ENCODE peak calls at places on chromosome 3, in five cellular contexts. One of them, this sample, is unnamed.

GRCh38 chr3:2655229-2655701 is 454.9 kb downstream of the IL5RA start:
- DNase-seq in endothelial cell: no peak
- DNase-seq in MCF 10A: no peak
- DNase-seq in HCT116: no peak
- DNase-seq in activated B cell treated with CpG ODN at 0.5 μM for 24 hours: no peak
- DNase-seq in this sample: no peak

GRCh38 chr3:181711325-181712135 is at the start of gene SOX2:
- DNase-seq in endothelial cell: peak
- DNase-seq in MCF 10A: peak
- DNase-seq in HCT116: peak
- DNase-seq in activated B cell treated with CpG ODN at 0.5 μM for 24 hours: no peak
- DNase-seq in this sample: peak

GRCh38 chr3:58646503-58646902 is 20.1 kb downstream of the FAM3D start:
- DNase-seq in endothelial cell: no peak
- DNase-seq in MCF 10A: peak
- DNase-seq in HCT116: no peak
- DNase-seq in activated B cell treated with CpG ODN at 0.5 μM for 24 hours: no peak
- DNase-seq in this sample: no peak

GRCh38 chr3:174821477-174821876 is 37.7 kb upstream of the NAALADL2 start:
- DNase-seq in endothelial cell: no peak
- DNase-seq in MCF 10A: no peak
- DNase-seq in HCT116: no peak
- DNase-seq in activated B cell treated with CpG ODN at 0.5 μM for 24 hours: no peak
- DNase-seq in this sample: no peak

GRCh38 chr3:32296251-32297204 is 58.0 kb downstream of the CMTM8 start:
- DNase-seq in endothelial cell: peak
- DNase-seq in MCF 10A: peak
- DNase-seq in HCT116: peak
- DNase-seq in activated B cell treated with CpG ODN at 0.5 μM for 24 hours: peak
- DNase-seq in this sample: peak

GRCh38 chr3:171480526-171480925 is 20.3 kb upstream of the TNIK start:
- DNase-seq in endothelial cell: no peak
- DNase-seq in MCF 10A: no peak
- DNase-seq in HCT116: no peak
- DNase-seq in activated B cell treated with CpG ODN at 0.5 μM for 24 hours: no peak
- DNase-seq in this sample: peak

GRCh38 chr3:31105438-31106077 is 211.1 kb upstream of the GADL1 start:
- DNase-seq in endothelial cell: no peak
- DNase-seq in MCF 10A: peak
- DNase-seq in HCT116: no peak
- DNase-seq in activated B cell treated with CpG ODN at 0.5 μM for 24 hours: no peak
- DNase-seq in this sample: no peak

GRCh38 chr3:170724599-170724998 is 138.7 kb upstream of the SLC7A14 start:
- DNase-seq in endothelial cell: no peak
- DNase-seq in MCF 10A: peak
- DNase-seq in HCT116: no peak
- DNase-seq in activated B cell treated with CpG ODN at 0.5 μM for 24 hours: no peak
- DNase-seq in this sample: no peak

GRCh38 chr3:32922078-32922477 is 29.4 kb upstream of the CCR4 start:
- DNase-seq in endothelial cell: no peak
- DNase-seq in MCF 10A: no peak
- DNase-seq in HCT116: no peak
- DNase-seq in activated B cell treated with CpG ODN at 0.5 μM for 24 hours: no peak
- DNase-seq in this sample: no peak

GRCh38 chr3:27378331-27378730 is 9.1 kb upstream of the NEK10 start:
- DNase-seq in endothelial cell: no peak
- DNase-seq in MCF 10A: no peak
- DNase-seq in HCT116: no peak
- DNase-seq in activated B cell treated with CpG ODN at 0.5 μM for 24 hours: no peak
- DNase-seq in this sample: no peak

GRCh38 chr3:160343132-160343531 is 55.9 kb downstream of the IFT80 start:
- DNase-seq in endothelial cell: no peak
- DNase-seq in MCF 10A: peak
- DNase-seq in HCT116: no peak
- DNase-seq in activated B cell treated with CpG ODN at 0.5 μM for 24 hours: no peak
- DNase-seq in this sample: no peak

GRCh38 chr3:50623840-50624474 is 7.0 kb downstream of the MAPKAPK3 start:
- DNase-seq in endothelial cell: no peak
- DNase-seq in MCF 10A: peak
- DNase-seq in HCT116: no peak
- DNase-seq in activated B cell treated with CpG ODN at 0.5 μM for 24 hours: no peak
- DNase-seq in this sample: peak

GRCh38 chr3:69499899-69500316 is 114.0 kb upstream of the FRMD4B start:
- DNase-seq in endothelial cell: no peak
- DNase-seq in MCF 10A: no peak
- DNase-seq in HCT116: no peak
- DNase-seq in activated B cell treated with CpG ODN at 0.5 μM for 24 hours: no peak
- DNase-seq in this sample: no peak

GRCh38 chr3:12229144-12229871 is 59.6 kb upstream of the PPARG start:
- DNase-seq in endothelial cell: no peak
- DNase-seq in MCF 10A: peak
- DNase-seq in HCT116: no peak
- DNase-seq in activated B cell treated with CpG ODN at 0.5 μM for 24 hours: no peak
- DNase-seq in this sample: no peak

GRCh38 chr3:131221731-131222130 is 159.8 kb upstream of the NUDT16 start:
- DNase-seq in endothelial cell: no peak
- DNase-seq in MCF 10A: no peak
- DNase-seq in HCT116: no peak
- DNase-seq in activated B cell treated with CpG ODN at 0.5 μM for 24 hours: no peak
- DNase-seq in this sample: no peak

GRCh38 chr3:182315313-182315712 is 478.0 kb upstream of the ATP11B start:
- DNase-seq in endothelial cell: no peak
- DNase-seq in MCF 10A: no peak
- DNase-seq in HCT116: no peak
- DNase-seq in activated B cell treated with CpG ODN at 0.5 μM for 24 hours: no peak
- DNase-seq in this sample: no peak

GRCh38 chr3:5187152-5187919 is at the start of gene EDEM1:
- DNase-seq in endothelial cell: peak
- DNase-seq in MCF 10A: peak
- DNase-seq in HCT116: peak
- DNase-seq in activated B cell treated with CpG ODN at 0.5 μM for 24 hours: peak
- DNase-seq in this sample: peak

GRCh38 chr3:127750226-127751031 is 71.9 kb downstream of the MGLL start:
- DNase-seq in endothelial cell: no peak
- DNase-seq in MCF 10A: peak
- DNase-seq in HCT116: no peak
- DNase-seq in activated B cell treated with CpG ODN at 0.5 μM for 24 hours: peak
- DNase-seq in this sample: no peak

GRCh38 chr3:40128169-40128568 is 181.3 kb upstream of the EIF1B start:
- DNase-seq in endothelial cell: no peak
- DNase-seq in MCF 10A: no peak
- DNase-seq in HCT116: no peak
- DNase-seq in activated B cell treated with CpG ODN at 0.5 μM for 24 hours: no peak
- DNase-seq in this sample: no peak

GRCh38 chr3:115512565-115513410 is 110.5 kb upstream of the GAP43 start:
- DNase-seq in endothelial cell: peak
- DNase-seq in MCF 10A: peak
- DNase-seq in HCT116: no peak
- DNase-seq in activated B cell treated with CpG ODN at 0.5 μM for 24 hours: no peak
- DNase-seq in this sample: no peak

GRCh38 chr3:15286022-15286421 is 46.4 kb downstream of the SH3BP5 start:
- DNase-seq in endothelial cell: no peak
- DNase-seq in MCF 10A: no peak
- DNase-seq in HCT116: no peak
- DNase-seq in activated B cell treated with CpG ODN at 0.5 μM for 24 hours: no peak
- DNase-seq in this sample: no peak

GRCh38 chr3:127473244-127474024 is 117.1 kb downstream of the TPRA1 start:
- DNase-seq in endothelial cell: peak
- DNase-seq in MCF 10A: peak
- DNase-seq in HCT116: peak
- DNase-seq in activated B cell treated with CpG ODN at 0.5 μM for 24 hours: no peak
- DNase-seq in this sample: peak

GRCh38 chr3:195849322-195850074 is 37.8 kb upstream of the MUC4 start:
- DNase-seq in endothelial cell: no peak
- DNase-seq in MCF 10A: no peak
- DNase-seq in HCT116: no peak
- DNase-seq in activated B cell treated with CpG ODN at 0.5 μM for 24 hours: no peak
- DNase-seq in this sample: no peak

GRCh38 chr3:35966629-35967464 is 327.5 kb downstream of the ARPP21 start:
- DNase-seq in endothelial cell: no peak
- DNase-seq in MCF 10A: no peak
- DNase-seq in HCT116: no peak
- DNase-seq in activated B cell treated with CpG ODN at 0.5 μM for 24 hours: no peak
- DNase-seq in this sample: no peak

GRCh38 chr3:106025151-106025722 is 156.4 kb upstream of the CBLB start:
- DNase-seq in endothelial cell: no peak
- DNase-seq in MCF 10A: peak
- DNase-seq in HCT116: no peak
- DNase-seq in activated B cell treated with CpG ODN at 0.5 μM for 24 hours: no peak
- DNase-seq in this sample: no peak

GRCh38 chr3:15330031-15330596 is 2.3 kb downstream of the SH3BP5 start:
- DNase-seq in endothelial cell: no peak
- DNase-seq in MCF 10A: peak
- DNase-seq in HCT116: no peak
- DNase-seq in activated B cell treated with CpG ODN at 0.5 μM for 24 hours: no peak
- DNase-seq in this sample: no peak

GRCh38 chr3:23115171-23115877 is 87.8 kb upstream of the UBE2E2 start:
- DNase-seq in endothelial cell: no peak
- DNase-seq in MCF 10A: no peak
- DNase-seq in HCT116: no peak
- DNase-seq in activated B cell treated with CpG ODN at 0.5 μM for 24 hours: no peak
- DNase-seq in this sample: no peak

GRCh38 chr3:184362668-184363540 is 1.4 kb downstream of the POLR2H start:
- DNase-seq in endothelial cell: peak
- DNase-seq in MCF 10A: peak
- DNase-seq in HCT116: peak
- DNase-seq in activated B cell treated with CpG ODN at 0.5 μM for 24 hours: peak
- DNase-seq in this sample: peak

GRCh38 chr3:142968319-142968718 is 4.8 kb upstream of the PAQR9 start:
- DNase-seq in endothelial cell: no peak
- DNase-seq in MCF 10A: no peak
- DNase-seq in HCT116: no peak
- DNase-seq in activated B cell treated with CpG ODN at 0.5 μM for 24 hours: no peak
- DNase-seq in this sample: no peak

GRCh38 chr3:193655827-193656433 is 62.9 kb downstream of the OPA1 start:
- DNase-seq in endothelial cell: no peak
- DNase-seq in MCF 10A: no peak
- DNase-seq in HCT116: no peak
- DNase-seq in activated B cell treated with CpG ODN at 0.5 μM for 24 hours: no peak
- DNase-seq in this sample: no peak

GRCh38 chr3:60756636-60757035 is 494.6 kb downstream of the FHIT start:
- DNase-seq in endothelial cell: no peak
- DNase-seq in MCF 10A: no peak
- DNase-seq in HCT116: no peak
- DNase-seq in activated B cell treated with CpG ODN at 0.5 μM for 24 hours: no peak
- DNase-seq in this sample: no peak

GRCh38 chr3:60756231-60756630 is 495.0 kb downstream of the FHIT start:
- DNase-seq in endothelial cell: no peak
- DNase-seq in MCF 10A: no peak
- DNase-seq in HCT116: no peak
- DNase-seq in activated B cell treated with CpG ODN at 0.5 μM for 24 hours: no peak
- DNase-seq in this sample: no peak

GRCh38 chr3:60759439-60759838 is 491.8 kb downstream of the FHIT start:
- DNase-seq in endothelial cell: no peak
- DNase-seq in MCF 10A: no peak
- DNase-seq in HCT116: no peak
- DNase-seq in activated B cell treated with CpG ODN at 0.5 μM for 24 hours: no peak
- DNase-seq in this sample: no peak

GRCh38 chr3:60758169-60758568 is 493.1 kb downstream of the FHIT start:
- DNase-seq in endothelial cell: no peak
- DNase-seq in MCF 10A: no peak
- DNase-seq in HCT116: no peak
- DNase-seq in activated B cell treated with CpG ODN at 0.5 μM for 24 hours: no peak
- DNase-seq in this sample: no peak

GRCh38 chr3:60757724-60758123 is 493.5 kb downstream of the FHIT start:
- DNase-seq in endothelial cell: no peak
- DNase-seq in MCF 10A: no peak
- DNase-seq in HCT116: no peak
- DNase-seq in activated B cell treated with CpG ODN at 0.5 μM for 24 hours: no peak
- DNase-seq in this sample: no peak
- TF ChIP-seq CTCF in endothelial cell: no peak
- TF ChIP-seq CTCF in MCF 10A: no peak
- TF ChIP-seq CTCF in HCT116: no peak
- TF ChIP-seq CTCF in activated B cell treated with CpG ODN at 0.5 μM for 24 hours: no peak
- TF ChIP-seq CTCF in this sample: no peak

DNA sequence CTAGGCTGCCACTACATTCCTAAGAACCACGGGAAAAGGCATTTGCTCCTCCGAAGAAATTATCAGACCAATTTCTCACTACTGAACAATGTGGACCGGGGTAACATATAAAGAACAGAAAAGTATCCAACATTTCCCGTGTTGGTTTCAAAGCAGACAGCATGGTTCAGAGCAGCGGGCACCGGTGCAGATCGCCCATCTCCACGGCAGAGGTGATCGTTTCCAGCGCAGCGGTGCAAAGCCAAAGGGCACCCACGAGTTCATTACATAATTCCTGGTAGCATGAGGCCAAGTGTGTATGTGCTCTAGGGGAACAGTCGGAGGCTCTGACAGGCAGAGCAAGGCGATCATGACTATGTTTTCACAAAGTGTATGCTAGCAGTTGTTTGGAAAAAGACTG is 13.2 kb downstream of the GRK7 start:
- DNase-seq in endothelial cell: no peak
- DNase-seq in MCF 10A: no peak
- DNase-seq in HCT116: no peak
- DNase-seq in activated B cell treated with CpG ODN at 0.5 μM for 24 hours: no peak
- DNase-seq in this sample: no peak
- TF ChIP-seq CTCF in endothelial cell: no peak
- TF ChIP-seq CTCF in MCF 10A: no peak
- TF ChIP-seq CTCF in HCT116: no peak
- TF ChIP-seq CTCF in activated B cell treated with CpG ODN at 0.5 μM for 24 hours: no peak
- TF ChIP-seq CTCF in this sample: no peak

DNA sequence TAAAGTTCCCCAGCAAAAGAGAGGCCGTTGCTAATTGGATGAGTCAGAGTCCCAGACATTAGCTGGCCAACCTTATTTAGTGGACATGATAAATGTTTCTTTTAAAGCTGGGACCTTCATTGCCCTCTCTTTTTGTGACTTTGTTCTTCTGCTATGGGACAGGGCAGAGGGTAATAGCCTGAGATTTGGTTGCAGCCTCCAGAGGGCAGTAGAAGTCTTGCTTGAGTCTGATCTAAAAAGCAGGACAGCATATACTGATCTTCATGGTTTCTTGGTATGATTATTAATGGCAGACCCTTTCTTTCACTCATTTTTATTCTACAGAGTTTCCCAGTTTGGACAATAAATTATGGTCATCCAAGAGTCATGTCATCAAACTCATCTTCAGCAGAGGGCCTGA is 25.1 kb upstream of the ZKSCAN7 start:
- DNase-seq in endothelial cell: no peak
- DNase-seq in MCF 10A: peak
- DNase-seq in HCT116: peak
- DNase-seq in activated B cell treated with CpG ODN at 0.5 μM for 24 hours: no peak
- DNase-seq in this sample: no peak
- TF ChIP-seq CTCF in endothelial cell: no peak
- TF ChIP-seq CTCF in MCF 10A: no peak
- TF ChIP-seq CTCF in HCT116: peak
- TF ChIP-seq CTCF in activated B cell treated with CpG ODN at 0.5 μM for 24 hours: no peak
- TF ChIP-seq CTCF in this sample: peak

GRCh38 chr3:14274999-14275961 is 96.7 kb downstream of the LSM3 start:
- DNase-seq in endothelial cell: peak
- DNase-seq in MCF 10A: peak
- DNase-seq in HCT116: peak
- DNase-seq in activated B cell treated with CpG ODN at 0.5 μM for 24 hours: no peak
- DNase-seq in this sample: no peak
- TF ChIP-seq CTCF in endothelial cell: peak
- TF ChIP-seq CTCF in MCF 10A: peak
- TF ChIP-seq CTCF in HCT116: peak
- TF ChIP-seq CTCF in activated B cell treated with CpG ODN at 0.5 μM for 24 hours: no peak
- TF ChIP-seq CTCF in this sample: peak

This sample was measured in GM10248.